ENCODE peak calls at places on chromosome 5, in six cellular contexts. W, U, B, H, Q and F are unnamed samples.

GRCh38 chr5:160649304-160649703 is 202.7 kb downstream of the ATP10B start:
- DNase-seq in B (no peak), W (peak; percentile 9), Q (peak; percentile 35), U (no peak), H (no peak), F (no peak)

GRCh38 chr5:157994271-157994691 is 135.3 kb upstream of the CLINT1 start:
- DNase-seq in B (no peak), Q (no peak), W (no peak), U (no peak), H (no peak), F (no peak)

GRCh38 chr5:10130881-10131280 is 118.8 kb downstream of the ATPSCKMT start:
- DNase-seq in Q (no peak), W (no peak), H (no peak), B (no peak), U (no peak), F (no peak)

GRCh38 chr5:149802008-149802407 is 71.9 kb downstream of the PPARGC1B start:
- DNase-seq in U (no peak), Q (no peak), W (no peak), H (no peak), B (no peak), F (no peak)

GRCh38 chr5:109911731-109912130 is 222.0 kb downstream of the MAN2A1 start:
- DNase-seq in W (no peak), U (no peak), Q (no peak), H (peak; percentile 47), B (no peak), F (no peak)

GRCh38 chr5:61416410-61416809 is 84.4 kb downstream of the ZSWIM6 start:
- DNase-seq in Q (no peak), U (no peak), H (no peak), B (no peak), W (no peak), F (no peak)

GRCh38 chr5:54671111-54671531 is 153.6 kb downstream of the SNX18 start:
- DNase-seq in H (no peak), U (no peak), W (no peak), Q (no peak), B (no peak), F (no peak)

GRCh38 chr5:172453206-172453985 is 929 bp downstream of the SH3PXD2B start:
- DNase-seq in B (no peak), H (peak; percentile 43), U (no peak), Q (peak; percentile 43), W (peak; percentile 63), F (no peak)

GRCh38 chr5:176317534-176318374 is 43.8 kb downstream of the KIAA1191 start:
- DNase-seq in Q (no peak), U (no peak), W (no peak), H (no peak), B (no peak), F (no peak)